ENCODE peak calls at places on chromosomes 7 and 10, in nine cellular contexts. U is CD8-positive, alpha-beta T cell; K is dorsolateral prefrontal cortex; X is colonic mucosa; B is mammary epithelial cell; L is fibroblast of lung; Y is adrenal gland; V is brain microvascular endothelial cell; N is CD8-positive, alpha-beta memory T cell. R is an unnamed sample.

GRCh38 chr10:14687340-14687739 is 87.4 kb downstream of the FAM107B start:
- DNase-seq in U (no peak), K (no peak), X (no peak), B (no peak), L (no peak), Y (no peak), V (no peak), N (no peak), R (no peak)

GRCh38 chr7:32869716-32870115 is 21.8 kb downstream of the KBTBD2 start:
- DNase-seq in U (no peak), K (no peak), X (no peak), B (no peak), L (no peak), Y (no peak), V (no peak), N (no peak), R (no peak)

GRCh38 chr7:32894171-32894570 is 2.6 kb upstream of the KBTBD2 start:
- DNase-seq in U (no peak), K (no peak), X (no peak), B (no peak), L (no peak), Y (no peak), V (no peak), N (no peak), R (no peak)

GRCh38 chr7:34453150-34453549 is 204.9 kb upstream of the NPSR1 start:
- DNase-seq in U (no peak), K (no peak), X (no peak), B (no peak), L (peak; percentile 45), Y (no peak), V (no peak), N (no peak), R (no peak)

GRCh38 chr10:48896756-48897437 is 42.7 kb downstream of the LRRC18 start:
- DNase-seq in U (no peak), K (no peak), X (no peak), B (no peak), L (no peak), Y (no peak), V (no peak), N (no peak), R (no peak)

GRCh38 chr10:4215485-4215884 is 430.5 kb upstream of the KLF6 start:
- DNase-seq in U (no peak), K (no peak), X (no peak), B (no peak), L (no peak), Y (no peak), V (no peak), N (no peak), R (no peak)

GRCh38 chr10:21359202-21359601 is 166.3 kb downstream of the SKIDA1 start:
- DNase-seq in U (no peak), K (no peak), X (no peak), B (no peak), L (no peak), Y (no peak), V (no peak), N (no peak), R (no peak)

GRCh38 chr10:59880976-59881510 is 25.3 kb downstream of the CCDC6 start:
- DNase-seq in U (no peak), K (no peak), X (peak; percentile 17), B (no peak), L (no peak), Y (no peak), V (no peak), N (no peak), R (no peak)

GRCh38 chr10:72038458-72039001 is 49.8 kb downstream of the SPOCK2 start:
- DNase-seq in U (no peak), K (no peak), X (no peak), B (peak; percentile 58), L (peak; percentile 54), Y (peak; percentile 85), V (peak; percentile 16), N (no peak), R (peak; percentile 59)

GRCh38 chr7:123283373-123283772 is 83.6 kb upstream of the SLC13A1 start:
- DNase-seq in U (no peak), K (no peak), X (no peak), B (no peak), L (no peak), Y (no peak), V (no peak), N (no peak), R (no peak)

GRCh38 chr10:73304876-73305275 is 52.4 kb upstream of the MRPS16 start:
- DNase-seq in U (no peak), K (no peak), X (no peak), B (no peak), L (no peak), Y (no peak), V (no peak), N (no peak), R (no peak)

DNA sequence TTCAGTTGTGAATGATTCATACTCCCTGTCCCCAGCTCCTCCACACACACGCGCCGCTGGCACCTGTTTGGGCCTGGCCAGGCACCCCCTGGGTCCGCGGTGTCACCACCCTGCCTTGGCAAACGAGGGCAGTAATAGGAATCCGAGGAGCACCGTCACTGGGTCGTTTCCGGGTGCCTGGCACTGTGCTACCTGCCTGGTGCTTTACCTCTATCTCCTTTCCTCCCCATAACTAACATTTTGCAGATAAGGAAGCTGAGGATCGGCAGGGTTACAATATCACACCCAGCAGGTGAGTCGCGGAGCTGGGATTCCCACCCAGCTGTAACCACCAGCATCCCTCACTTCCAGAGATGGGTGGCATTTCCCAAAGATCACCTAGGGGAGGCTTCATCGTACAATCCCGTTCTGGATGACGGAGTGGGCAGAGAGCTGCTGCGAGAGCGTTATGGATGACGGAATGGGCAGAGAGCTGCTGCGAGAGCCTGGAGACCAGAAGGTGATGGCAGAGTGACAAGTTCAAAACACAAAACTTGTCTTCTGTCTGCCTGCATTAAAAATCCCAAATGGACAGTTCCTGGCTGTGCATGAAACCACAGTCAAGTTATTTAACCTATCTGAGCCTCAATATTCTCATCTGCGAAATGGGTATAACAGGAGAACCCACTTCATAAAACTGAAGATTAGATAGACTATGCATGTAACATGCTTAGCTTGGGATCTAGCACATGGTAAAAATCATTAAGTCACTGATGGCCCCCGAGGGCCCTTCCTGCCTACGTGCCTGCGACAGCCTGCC is 1.1 kb upstream of the HSPA12A start:
- DNase-seq in U (no peak), K (no peak), X (no peak), B (no peak), L (no peak), Y (no peak), V (no peak), N (peak; percentile 17), R (no peak)
- H3K4me3 ChIP-seq in U (no peak overlapping the region), K (peak overlapping the region; percentile 86), X (peak overlapping the region; percentile 79), B (peak overlapping the region; percentile 57), L (no peak overlapping the region), Y (peak overlapping the region; percentile 49), V (peak overlapping the region; percentile 50), N (no peak overlapping the region), R (peak overlapping the region; percentile 68)

GRCh38 chr10:61835069-61835908 is 66.2 kb upstream of the ARID5B start:
- DNase-seq in U (no peak), K (no peak), X (no peak), B (peak; percentile 54), L (peak; percentile 85), Y (peak; percentile 69), V (peak; percentile 61), N (no peak), R (peak; percentile 91)

GRCh38 chr10:61835909-61836232 is 65.6 kb upstream of the ARID5B start:
- DNase-seq in U (no peak), K (no peak), X (no peak), B (peak; percentile 25), L (peak; percentile 75), Y (no peak), V (no peak), N (no peak), R (peak; percentile 71)

GRCh38 chr10:61837748-61838055 is 63.8 kb upstream of the ARID5B start:
- DNase-seq in U (no peak), K (no peak), X (no peak), B (no peak), L (peak; percentile 40), Y (no peak), V (no peak), N (no peak), R (peak; percentile 13)

GRCh38 chr10:61836233-61836887 is 65.1 kb upstream of the ARID5B start:
- DNase-seq in U (no peak), K (no peak), X (no peak), B (no peak), L (peak; percentile 63), Y (peak; percentile 7), V (no peak), N (no peak), R (peak; percentile 49)

GRCh38 chr10:61836888-61837747 is 64.4 kb upstream of the ARID5B start:
- DNase-seq in U (no peak), K (no peak), X (no peak), B (peak; percentile 60), L (peak; percentile 95), Y (no peak), V (no peak), N (no peak), R (peak; percentile 79)
- H3K4me3 ChIP-seq in U (no peak overlapping the region), K (no peak overlapping the region), X (no peak overlapping the region), B (no peak overlapping the region), L (no peak overlapping the region), Y (no peak overlapping the region), V (no peak overlapping the region), N (no peak overlapping the region), R (no peak overlapping the region)

DNA sequence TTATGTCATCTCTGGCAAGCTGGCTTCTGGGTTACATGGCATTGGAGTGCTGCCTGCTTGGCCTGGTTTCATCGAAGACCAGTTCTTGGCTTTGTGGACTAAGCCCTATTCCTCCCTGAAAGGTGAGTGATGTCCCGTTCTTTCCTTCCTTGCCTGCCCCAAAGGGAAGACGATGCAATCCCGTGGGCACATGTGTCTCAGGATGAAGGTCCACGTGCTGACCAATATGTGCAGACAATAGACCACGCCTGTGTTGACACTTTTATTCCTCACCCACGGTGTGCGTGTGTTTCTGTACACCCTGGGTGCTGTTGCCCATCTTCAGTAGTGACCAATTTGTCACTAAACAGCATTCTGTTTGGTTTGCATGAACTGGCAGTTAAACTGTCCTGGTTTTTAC is 28.6 kb upstream of the SHH start:
- DNase-seq in U (no peak), K (no peak), X (no peak), B (no peak), L (no peak), Y (no peak), V (no peak), N (no peak), R (no peak)
- H3K4me3 ChIP-seq in U (no peak overlapping the region), K (no peak overlapping the region), X (no peak overlapping the region), B (no peak overlapping the region), L (no peak overlapping the region), Y (no peak overlapping the region), V (no peak overlapping the region), N (no peak overlapping the region), R (no peak overlapping the region)

DNA sequence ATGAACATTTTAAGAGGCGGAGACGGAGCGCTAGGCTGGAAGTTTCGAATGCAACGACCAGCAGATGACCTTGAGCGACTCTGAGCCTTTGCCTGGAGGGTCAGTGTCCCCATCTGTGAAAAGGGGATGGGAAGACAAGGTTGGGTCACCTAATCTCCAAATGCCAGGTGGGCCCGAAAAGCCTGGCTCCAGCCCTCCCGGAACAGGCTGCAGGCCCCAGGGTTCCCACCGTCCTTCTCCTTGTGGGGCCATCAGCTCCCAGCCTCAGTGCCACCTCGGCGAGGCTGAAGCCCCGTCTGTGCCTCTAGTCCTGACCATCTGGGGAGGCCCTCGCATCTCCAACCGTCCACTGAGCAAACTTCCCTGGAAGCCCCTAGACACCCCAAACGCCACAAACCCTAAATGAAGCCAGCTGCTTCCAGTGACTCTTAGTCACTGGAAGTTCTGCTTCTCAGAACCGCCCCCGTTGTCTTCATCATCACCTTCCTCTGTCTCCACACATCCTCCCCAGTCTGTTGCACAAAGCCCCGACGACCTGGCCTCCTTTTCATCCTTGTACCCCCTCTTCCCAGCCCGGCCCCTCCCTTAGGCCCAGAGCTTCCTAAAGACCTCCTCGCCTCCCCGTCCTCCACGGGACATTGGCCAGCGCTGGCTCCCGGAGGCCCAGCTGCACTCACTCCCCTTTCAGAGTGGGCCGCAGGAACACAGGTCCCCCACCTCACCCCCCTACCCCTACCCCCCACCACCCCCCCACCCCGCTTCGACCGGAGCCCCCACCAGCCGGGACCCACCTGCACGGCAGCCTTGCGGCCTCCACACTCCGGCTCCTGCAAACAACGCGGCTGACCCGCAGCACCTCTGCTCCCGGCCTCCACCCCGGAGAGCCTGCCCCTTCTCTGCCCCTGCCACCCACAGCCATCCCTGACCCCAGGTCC is 1.0 kb upstream of the DIP2C start:
- DNase-seq in U (no peak), K (no peak), X (no peak), B (peak; percentile 4), L (peak; percentile 17), Y (no peak), V (no peak), N (no peak), R (no peak)
- H3K4me3 ChIP-seq in U (no peak overlapping the region), K (peak overlapping the region; percentile 72), X (peak overlapping the region; percentile 27), B (no peak overlapping the region), L (peak overlapping the region; percentile 40), Y (peak overlapping the region; percentile 40), V (peak overlapping the region; percentile 59), N (no peak overlapping the region), R (peak overlapping the region; percentile 72)